ENCODE peak calls at places on chromosomes 1 and 21, in seven cellular contexts. X is WTC11, C is A549, V is SK-N-SH, A is HCT116, L is HepG2, F is K562. H is an unnamed sample.

GRCh38 chr1:213656482-213656881 is 331.3 kb upstream of the PROX1 start:
- DNase-seq in X (no peak), C (no peak), V (no peak), A (no peak), L (peak), F (no peak), H (no peak)

GRCh38 chr1:204453141-204453772 is 41.3 kb downstream of the PIK3C2B start:
- DNase-seq in X (no peak), C (no peak), V (no peak), A (no peak), L (no peak), F (no peak), H (no peak)

GRCh38 chr1:247115545-247115944 is 11.4 kb upstream of the ZNF669 start:
- DNase-seq in X (no peak), C (no peak), V (peak), A (no peak), L (no peak), F (no peak), H (no peak)

GRCh38 chr1:178632619-178633018 is 92.4 kb upstream of the RALGPS2 start:
- DNase-seq in X (no peak), C (no peak), V (no peak), A (no peak), L (no peak), F (no peak), H (no peak)

GRCh38 chr1:21397813-21398188 is 42.1 kb upstream of the NBPF3 start:
- DNase-seq in X (peak), C (no peak), V (no peak), A (no peak), L (no peak), F (peak), H (peak)

GRCh38 chr21:46130721-46131720 is 24.4 kb downstream of the FTCD start:
- DNase-seq in X (no peak), C (no peak), V (no peak), A (no peak), L (no peak), F (no peak), H (no peak)

GRCh38 chr1:68197891-68198290 is 34.4 kb downstream of the WLS start:
- DNase-seq in X (no peak), C (peak), V (no peak), A (peak), L (peak), F (no peak), H (no peak)

GRCh38 chr1:12542138-12542465 is 75.9 kb downstream of the DHRS3 start:
- DNase-seq in X (no peak), C (no peak), V (no peak), A (no peak), L (no peak), F (no peak), H (no peak)

GRCh38 chr1:46969014-46969619 is 27.8 kb upstream of the CYP4A11 start:
- DNase-seq in X (no peak), C (peak), V (no peak), A (no peak), L (no peak), F (no peak), H (no peak)

GRCh38 chr1:181102841-181103240 is 14.3 kb downstream of the IER5 start:
- DNase-seq in X (no peak), C (no peak), V (no peak), A (no peak), L (no peak), F (no peak), H (no peak)

GRCh38 chr1:46172321-46172720 is 2.6 kb upstream of the TSPAN1 start:
- DNase-seq in X (no peak), C (no peak), V (no peak), A (no peak), L (no peak), F (no peak), H (no peak)

GRCh38 chr1:230857822-230858221 is 10.5 kb downstream of the C1orf198 start:
- DNase-seq in X (no peak), C (no peak), V (no peak), A (no peak), L (no peak), F (no peak), H (no peak)

GRCh38 chr1:67768480-67768879 is 64.8 kb downstream of the GNG12 start:
- DNase-seq in X (no peak), C (no peak), V (no peak), A (no peak), L (no peak), F (no peak), H (no peak)

GRCh38 chr1:165958306-165958705 is 130.9 kb downstream of the UCK2 start:
- DNase-seq in X (no peak), C (no peak), V (no peak), A (no peak), L (no peak), F (no peak), H (no peak)

GRCh38 chr1:77682442-77683141 is at the start of gene ZZZ3:
- DNase-seq in X (peak), C (peak), V (peak), A (peak), L (peak), F (peak), H (peak)

GRCh38 chr1:247007511-247008405 is at the start of gene ZNF695:
- DNase-seq in X (peak), C (peak), V (peak), A (peak), L (peak), F (peak), H (peak)

GRCh38 chr1:238558156-238558555 is 667.4 kb upstream of the ZP4 start:
- DNase-seq in X (no peak), C (no peak), V (no peak), A (no peak), L (no peak), F (no peak), H (no peak)

GRCh38 chr1:31051611-31052010 is 13.9 kb downstream of the PUM1 start:
- DNase-seq in X (no peak), C (no peak), V (no peak), A (no peak), L (no peak), F (no peak), H (no peak)

GRCh38 chr1:206897175-206897574 is at the start of gene IL24:
- DNase-seq in X (no peak), C (no peak), V (no peak), A (no peak), L (no peak), F (no peak), H (no peak)

GRCh38 chr1:12135612-12136011 is 31.2 kb upstream of the TNFRSF1B start:
- DNase-seq in X (no peak), C (no peak), V (no peak), A (no peak), L (no peak), F (no peak), H (no peak)

GRCh38 chr1:232380556-232380955 is 249.4 kb downstream of the SIPA1L2 start:
- DNase-seq in X (no peak), C (no peak), V (no peak), A (no peak), L (no peak), F (no peak), H (no peak)

GRCh38 chr1:228110536-228110935 is 1.4 kb upstream of the MRPL55 start:
- DNase-seq in X (no peak), C (no peak), V (no peak), A (no peak), L (no peak), F (no peak), H (no peak)

GRCh38 chr1:236947794-236948193 is 56.4 kb downstream of the MT1HL1 start:
- DNase-seq in X (no peak), C (no peak), V (no peak), A (no peak), L (no peak), F (no peak), H (no peak)

GRCh38 chr1:27785763-27786162 is 12.7 kb downstream of the STX12 start:
- DNase-seq in X (no peak), C (no peak), V (no peak), A (no peak), L (no peak), F (peak), H (no peak)

GRCh38 chr1:91844862-91845528 is 41.0 kb downstream of the TGFBR3 start:
- DNase-seq in X (no peak), C (peak), V (no peak), A (no peak), L (peak), F (no peak), H (no peak)

GRCh38 chr1:34407140-34407539 is 230.4 kb downstream of the C1orf94 start:
- DNase-seq in X (no peak), C (peak), V (no peak), A (no peak), L (no peak), F (no peak), H (no peak)

GRCh38 chr1:9281907-9282306 is 10.8 kb upstream of the SPSB1 start:
- DNase-seq in X (no peak), C (no peak), V (no peak), A (no peak), L (no peak), F (no peak), H (no peak)

GRCh38 chr1:208686592-208686991 is 442.4 kb upstream of the PLXNA2 start:
- DNase-seq in X (no peak), C (no peak), V (no peak), A (no peak), L (no peak), F (no peak), H (no peak)

GRCh38 chr21:24367936-24368335 is 1239.3 kb downstream of the MRPL39 start:
- DNase-seq in X (no peak), C (no peak), V (no peak), A (no peak), L (no peak), F (no peak), H (no peak)

GRCh38 chr1:118381197-118381596 is 196.2 kb upstream of the SPAG17 start:
- DNase-seq in X (no peak), C (no peak), V (no peak), A (no peak), L (no peak), F (no peak), H (no peak)

GRCh38 chr21:44574457-44575306 is 1.2 kb downstream of the KRTAP10-4 start:
- DNase-seq in X (no peak), C (no peak), V (no peak), A (no peak), L (peak), F (no peak), H (no peak)

GRCh38 chr1:63321788-63322247 is 549 bp upstream of the FOXD3 start:
- DNase-seq in X (peak), C (no peak), V (no peak), A (no peak), L (no peak), F (no peak), H (no peak)

GRCh38 chr21:43012596-43012995 is 38.2 kb downstream of the PKNOX1 start:
- DNase-seq in X (no peak), C (no peak), V (no peak), A (no peak), L (no peak), F (no peak), H (no peak)

GRCh38 chr1:197783510-197783948 is 8.2 kb upstream of the DENND1B start:
- DNase-seq in X (no peak), C (no peak), V (no peak), A (no peak), L (no peak), F (no peak), H (no peak)

DNA sequence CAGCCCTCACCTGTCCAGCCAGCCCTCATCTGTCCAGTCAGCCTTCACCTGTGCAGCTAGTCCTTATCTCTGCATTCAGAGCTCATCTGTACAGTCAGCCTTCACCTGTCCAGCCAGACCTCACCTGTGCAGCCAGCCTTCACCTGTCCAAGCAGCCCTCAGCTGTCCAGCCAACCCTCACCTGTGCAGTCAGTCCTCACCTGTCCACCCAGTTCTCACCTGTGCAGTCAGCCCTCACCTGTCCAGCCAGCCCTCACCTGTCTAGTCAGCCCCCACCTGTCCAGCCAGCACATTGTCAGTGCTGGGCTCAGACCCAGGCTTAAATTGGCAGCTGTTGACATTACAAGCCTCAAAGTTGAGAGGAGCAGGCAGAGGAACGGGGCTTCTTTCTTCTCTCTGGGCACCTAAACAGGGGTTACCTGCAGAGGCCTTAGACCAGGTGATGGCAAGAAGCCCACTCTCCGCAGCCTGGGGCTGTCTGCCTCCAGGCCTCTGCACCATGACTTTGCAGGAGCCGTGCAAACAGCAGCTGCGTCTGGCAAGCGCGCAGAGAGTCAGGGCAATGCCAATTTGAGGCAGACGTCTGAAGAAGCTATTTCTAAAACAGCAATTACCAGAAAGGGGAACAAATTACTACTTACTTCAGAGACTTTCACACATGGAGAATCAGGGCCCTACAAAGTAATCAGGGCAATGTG is 506.1 kb downstream of the NPHP4 start:
- DNase-seq in X (no peak), C (no peak), V (no peak), A (no peak), L (no peak), F (no peak), H (no peak)
- TF ChIP-seq MAX in X (no peak), C (no peak), V (no peak), A (no peak), L (no peak), F (no peak), H (no peak)

DNA sequence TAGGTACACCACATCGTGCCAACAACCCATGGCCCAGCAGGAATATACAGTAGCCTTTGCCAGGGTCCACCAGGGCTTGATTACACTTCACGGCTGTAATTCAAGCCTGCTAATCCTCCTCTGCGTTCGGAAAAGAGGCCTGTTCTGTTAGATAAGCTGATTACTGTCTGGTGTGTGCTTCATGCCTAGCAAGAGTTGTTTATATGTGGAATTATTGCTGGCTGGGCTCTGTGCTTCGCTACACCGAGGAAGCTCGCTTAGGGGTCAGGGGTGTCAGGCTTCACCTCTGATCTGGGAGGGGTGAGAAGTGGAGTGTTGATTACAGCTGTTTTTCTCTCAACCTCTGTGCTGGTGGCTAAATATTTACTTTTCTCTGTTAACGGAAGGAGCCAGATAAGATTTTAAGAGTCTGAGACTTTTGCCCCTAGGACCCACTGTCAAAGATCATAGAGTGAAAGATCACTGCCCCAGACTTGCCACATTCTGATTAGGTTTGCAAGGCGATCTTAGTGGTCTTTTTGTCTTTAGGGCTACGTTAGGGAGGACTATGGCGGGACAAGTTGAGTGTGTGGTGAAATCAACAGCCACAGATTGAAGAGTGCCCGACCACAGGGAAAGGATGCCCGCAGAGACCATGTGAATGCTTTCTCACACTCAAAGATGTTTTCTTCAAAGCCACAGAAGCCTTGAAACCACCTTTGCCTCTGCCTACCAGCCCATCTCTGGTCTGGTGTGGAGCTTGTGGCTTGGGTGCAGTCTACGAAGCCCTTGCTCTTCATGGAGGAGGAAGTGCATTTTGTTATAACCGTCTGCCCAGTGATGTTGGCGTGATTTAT is 216.1 kb downstream of the PBX1 start:
- DNase-seq in X (no peak), C (no peak), V (peak), A (no peak), L (no peak), F (peak), H (no peak)
- TF ChIP-seq CTCF in X (no peak), C (no peak), V (no peak), A (no peak), L (no peak), F (no peak), H (no peak)

GRCh38 chr1:36589006-36589405 is 106.3 kb upstream of the CSF3R start:
- DNase-seq in X (no peak), C (no peak), V (no peak), A (no peak), L (no peak), F (no peak), H (no peak)

GRCh38 chr1:36591278-36591677 is 108.6 kb upstream of the CSF3R start:
- DNase-seq in X (peak), C (no peak), V (no peak), A (no peak), L (no peak), F (no peak), H (no peak)

GRCh38 chr1:36597514-36597913 is 114.8 kb upstream of the CSF3R start:
- DNase-seq in X (no peak), C (no peak), V (no peak), A (no peak), L (no peak), F (no peak), H (no peak)

GRCh38 chr1:36595921-36596320 is 113.2 kb upstream of the CSF3R start:
- DNase-seq in X (no peak), C (no peak), V (no peak), A (no peak), L (no peak), F (no peak), H (no peak)

DNA sequence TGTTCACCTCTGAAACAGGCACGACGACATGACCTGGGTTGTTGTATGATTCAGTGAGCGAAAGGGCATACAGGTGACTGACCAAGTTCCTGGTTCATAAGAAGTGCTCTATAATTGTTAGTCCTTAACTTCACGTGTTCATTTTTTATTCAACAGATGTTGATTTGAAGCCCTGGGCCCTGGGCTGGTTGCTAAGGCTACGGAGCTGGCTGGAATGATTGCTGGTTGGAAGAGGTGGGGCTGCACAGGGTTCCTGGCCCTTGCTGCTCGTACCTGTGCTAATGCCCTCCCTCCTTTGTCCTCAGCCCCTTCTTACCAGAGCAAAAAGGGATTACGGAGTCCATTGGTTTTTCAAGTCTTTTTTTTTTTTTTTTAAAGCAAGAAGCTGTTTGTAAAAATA is 111.3 kb upstream of the CSF3R start:
- DNase-seq in X (no peak), C (no peak), V (no peak), A (no peak), L (no peak), F (no peak), H (no peak)
- TF ChIP-seq MAX in X (no peak), C (no peak), V (no peak), A (no peak), L (no peak), F (no peak), H (no peak)

DNA sequence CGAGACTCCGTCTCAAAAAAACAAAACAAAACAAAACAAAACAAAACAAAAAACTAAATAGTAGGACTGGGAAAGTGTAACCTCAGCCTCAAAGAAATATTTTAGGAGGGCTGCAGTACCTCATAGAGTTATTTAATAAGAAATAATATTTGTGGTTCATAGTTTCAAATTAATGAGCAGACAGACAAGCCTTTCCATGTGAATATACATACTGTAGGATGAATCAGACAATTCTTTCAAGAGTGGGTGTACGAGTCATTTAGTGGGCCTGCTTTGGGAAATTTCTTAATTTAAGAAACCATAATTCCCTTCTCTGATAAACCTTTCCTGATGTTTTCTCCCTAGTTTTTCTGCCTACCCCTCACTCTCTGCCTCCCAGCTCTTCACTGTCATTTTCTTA is 52.5 kb downstream of the CDC14A start:
- DNase-seq in X (no peak), C (no peak), V (no peak), A (no peak), L (no peak), F (no peak), H (no peak)
- TF ChIP-seq CTCF in X (no peak), C (no peak), V (no peak), A (no peak), L (no peak), F (no peak), H (no peak)

DNA sequence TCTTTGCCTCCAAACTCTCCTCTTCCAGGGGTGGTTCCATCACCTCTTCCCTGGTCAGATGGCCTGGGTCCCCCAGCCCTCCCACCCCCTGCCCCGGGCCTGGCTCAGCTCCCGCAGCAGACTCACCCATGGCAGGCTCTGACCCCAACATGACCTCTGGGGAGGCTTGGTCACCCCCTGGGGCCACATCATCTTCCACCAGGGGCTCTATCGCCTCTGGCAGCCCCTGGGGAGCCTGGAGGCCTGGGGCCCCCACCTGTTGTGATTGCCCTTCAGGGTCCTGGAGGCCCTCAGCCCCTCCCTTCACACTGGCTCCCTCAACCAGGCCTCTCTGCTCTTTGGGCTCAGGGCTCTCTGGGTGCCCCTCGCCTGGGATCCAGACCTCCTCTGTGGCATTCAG is 6.4 kb downstream of the NES start:
- DNase-seq in X (no peak), C (no peak), V (no peak), A (no peak), L (no peak), F (peak), H (no peak)
- TF ChIP-seq MAX in X (no peak), C (no peak), V (no peak), A (no peak), L (no peak), F (no peak), H (no peak)